ENCODE peak calls at places on chromosomes 16 and 17, in six cellular contexts. One of them, this sample, is unnamed.

GRCh38 chr17:3916013-3916696 is at the start of gene P2RX1:
- DNase-seq in endodermal cell: no peak
- DNase-seq in vagina: no peak
- DNase-seq in ovary: no peak
- DNase-seq in BJ: no peak
- DNase-seq in suprapubic skin: no peak
- DNase-seq in this sample: no peak

GRCh38 chr16:85137323-85138072 is 25.2 kb upstream of the CIBAR2 start:
- DNase-seq in endodermal cell: no peak
- DNase-seq in vagina: peak; percentile 93
- DNase-seq in ovary: peak; percentile 97
- DNase-seq in BJ: no peak
- DNase-seq in suprapubic skin: peak; percentile 96
- DNase-seq in this sample: peak; percentile 96

GRCh38 chr17:20033410-20033809 is 24.3 kb downstream of the SPECC1 start:
- DNase-seq in endodermal cell: no peak
- DNase-seq in vagina: no peak
- DNase-seq in ovary: no peak
- DNase-seq in BJ: no peak
- DNase-seq in suprapubic skin: no peak
- DNase-seq in this sample: no peak

GRCh38 chr16:55043499-55043898 is 112.8 kb downstream of the IRX5 start:
- DNase-seq in endodermal cell: peak; percentile 48
- DNase-seq in vagina: no peak
- DNase-seq in ovary: no peak
- DNase-seq in BJ: no peak
- DNase-seq in suprapubic skin: no peak
- DNase-seq in this sample: no peak

GRCh38 chr16:15509593-15510520 is 75.5 kb downstream of the BMERB1 start:
- DNase-seq in endodermal cell: peak; percentile 59
- DNase-seq in vagina: no peak
- DNase-seq in ovary: no peak
- DNase-seq in BJ: no peak
- DNase-seq in suprapubic skin: no peak
- DNase-seq in this sample: no peak

GRCh38 chr17:30573603-30574175 is 96.5 kb downstream of the GOSR1 start:
- DNase-seq in endodermal cell: peak; percentile 81
- DNase-seq in vagina: no peak
- DNase-seq in ovary: no peak
- DNase-seq in BJ: no peak
- DNase-seq in suprapubic skin: peak; percentile 44
- DNase-seq in this sample: no peak

GRCh38 chr16:27960619-27961295 is 102.8 kb downstream of the GSG1L start:
- DNase-seq in endodermal cell: no peak
- DNase-seq in vagina: no peak
- DNase-seq in ovary: no peak
- DNase-seq in BJ: no peak
- DNase-seq in suprapubic skin: peak; percentile 31
- DNase-seq in this sample: no peak

GRCh38 chr17:54968954-54969400 is 412 bp downstream of the STXBP4 start:
- DNase-seq in endodermal cell: no peak
- DNase-seq in vagina: no peak
- DNase-seq in ovary: no peak
- DNase-seq in BJ: no peak
- DNase-seq in suprapubic skin: no peak
- DNase-seq in this sample: no peak

GRCh38 chr16:85349413-85350145 is 237.3 kb upstream of the CIBAR2 start:
- DNase-seq in endodermal cell: no peak
- DNase-seq in vagina: no peak
- DNase-seq in ovary: no peak
- DNase-seq in BJ: no peak
- DNase-seq in suprapubic skin: no peak
- DNase-seq in this sample: no peak

GRCh38 chr16:57381791-57382534 is 9.7 kb downstream of the CX3CL1 start:
- DNase-seq in endodermal cell: no peak
- DNase-seq in vagina: no peak
- DNase-seq in ovary: no peak
- DNase-seq in BJ: no peak
- DNase-seq in suprapubic skin: no peak
- DNase-seq in this sample: no peak

GRCh38 chr16:62573466-62573865 is 537.2 kb upstream of the CDH8 start:
- DNase-seq in endodermal cell: no peak
- DNase-seq in vagina: no peak
- DNase-seq in ovary: no peak
- DNase-seq in BJ: no peak
- DNase-seq in suprapubic skin: no peak
- DNase-seq in this sample: no peak

GRCh38 chr17:30824002-30824355 is 513 bp downstream of the CRLF3 start:
- DNase-seq in endodermal cell: no peak
- DNase-seq in vagina: no peak
- DNase-seq in ovary: peak; percentile 28
- DNase-seq in BJ: no peak
- DNase-seq in suprapubic skin: no peak
- DNase-seq in this sample: peak; percentile 21

GRCh38 chr17:7882068-7882467 is 6.5 kb upstream of the CHD3 start:
- DNase-seq in endodermal cell: peak; percentile 37
- DNase-seq in vagina: peak; percentile 79
- DNase-seq in ovary: no peak
- DNase-seq in BJ: no peak
- DNase-seq in suprapubic skin: no peak
- DNase-seq in this sample: no peak

DNA sequence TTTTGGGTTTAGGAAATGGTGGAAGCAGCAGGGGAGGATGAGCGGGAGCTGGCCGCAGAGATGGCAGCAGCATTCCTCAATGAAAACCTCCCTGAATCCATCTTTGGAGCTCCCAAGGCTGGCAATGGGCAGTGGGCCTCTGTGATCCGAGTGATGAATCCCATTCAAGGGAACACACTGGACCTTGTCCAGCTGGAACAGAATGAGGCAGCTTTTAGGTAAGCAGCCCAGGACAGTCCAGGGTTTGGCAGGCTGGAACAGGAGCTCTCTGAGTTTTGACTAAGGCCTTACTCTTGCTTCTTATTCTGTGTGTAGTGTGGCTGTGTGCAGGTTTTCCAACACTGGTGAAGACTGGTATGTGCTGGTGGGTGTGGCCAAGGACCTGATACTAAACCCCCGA is 41.4 kb downstream of the SF3B3 start:
- DNase-seq in endodermal cell: no peak
- DNase-seq in vagina: no peak
- DNase-seq in ovary: no peak
- DNase-seq in BJ: no peak
- DNase-seq in suprapubic skin: no peak
- DNase-seq in this sample: no peak
- H3K36me3 ChIP-seq in endodermal cell: peaks cover 99% of the 10 kb centered on the region
- H3K36me3 ChIP-seq in vagina: peaks cover 100% of the 10 kb centered on the region
- H3K36me3 ChIP-seq in ovary: peaks cover 4% of the 10 kb centered on the region
- H3K36me3 ChIP-seq in BJ: peaks cover 50% of the 10 kb centered on the region
- H3K36me3 ChIP-seq in suprapubic skin: peaks cover 98% of the 10 kb centered on the region
- H3K36me3 ChIP-seq in this sample: peaks cover 27% of the 10 kb centered on the region

DNA sequence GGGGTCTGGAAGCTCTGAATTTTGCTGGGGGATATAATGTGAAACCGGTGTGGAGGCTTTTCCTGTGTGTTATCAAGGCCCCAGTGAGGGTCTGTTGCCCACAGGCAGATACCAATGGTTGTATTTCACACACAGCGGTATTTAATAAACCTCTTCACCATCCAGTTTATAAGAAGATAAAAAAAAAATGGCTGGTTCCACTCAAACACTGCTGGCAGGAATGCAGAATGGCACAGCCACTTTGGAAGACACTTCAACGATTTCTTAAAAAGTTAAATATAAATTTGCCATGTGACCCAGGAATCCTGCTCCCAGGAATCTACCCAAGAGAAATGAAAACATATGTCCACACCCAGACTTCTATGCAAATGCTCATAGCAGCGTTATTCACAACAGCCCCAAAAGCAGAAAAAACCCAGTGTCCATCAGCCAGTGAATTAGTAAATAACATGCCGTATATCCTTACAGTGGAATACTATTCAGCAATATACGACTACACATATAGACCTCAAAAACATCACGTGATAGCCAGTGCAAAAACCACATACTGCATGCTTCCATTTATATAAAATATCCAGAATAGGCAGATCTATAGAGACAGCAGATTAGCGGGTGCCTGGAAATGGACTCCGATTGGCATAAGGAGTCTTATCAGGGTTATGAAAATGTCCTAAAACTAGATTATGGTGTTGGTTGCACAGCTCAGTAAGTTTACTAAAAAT is 38.7 kb downstream of the XYLT1 start:
- DNase-seq in endodermal cell: no peak
- DNase-seq in vagina: no peak
- DNase-seq in ovary: no peak
- DNase-seq in BJ: no peak
- DNase-seq in suprapubic skin: no peak
- DNase-seq in this sample: no peak
- TF ChIP-seq CTCF in endodermal cell: peak; percentile 64
- TF ChIP-seq CTCF in vagina: no peak
- TF ChIP-seq CTCF in ovary: no peak
- TF ChIP-seq CTCF in BJ: peak; percentile 30
- TF ChIP-seq CTCF in suprapubic skin: no peak
- TF ChIP-seq CTCF in this sample: no peak

DNA sequence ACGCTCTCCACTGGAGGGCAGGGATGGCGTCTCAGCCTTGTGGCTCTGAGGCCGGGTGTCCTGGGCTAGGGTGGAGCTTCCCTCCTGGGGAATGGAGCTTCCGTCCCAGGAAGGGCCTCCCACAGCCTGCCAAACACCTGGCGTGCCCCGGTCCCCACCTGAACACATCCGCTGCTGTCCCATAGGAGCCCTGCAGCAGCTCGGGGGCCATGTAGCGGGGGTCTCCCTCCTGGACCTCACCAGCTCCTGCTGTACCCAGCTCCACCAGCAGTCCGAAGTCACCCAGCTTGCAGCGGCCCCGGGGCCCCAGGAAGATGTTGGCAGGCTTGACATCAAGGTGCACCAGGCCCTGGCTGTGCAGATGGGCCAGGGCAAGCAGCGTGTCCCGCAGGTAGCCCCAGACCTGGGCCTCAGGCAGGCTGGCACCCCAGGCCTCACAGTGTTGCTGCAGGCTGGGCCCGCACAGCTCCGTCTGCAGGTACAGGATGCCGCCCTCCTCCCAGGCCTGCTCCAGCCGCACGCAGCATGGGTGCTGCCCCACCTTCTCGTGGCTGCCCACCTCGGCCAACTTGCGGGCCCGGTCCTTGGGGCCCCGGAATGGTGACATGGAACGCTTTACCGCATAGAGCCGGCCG is 5.0 kb downstream of the PKMYT1 start:
- DNase-seq in endodermal cell: no peak
- DNase-seq in vagina: no peak
- DNase-seq in ovary: no peak
- DNase-seq in BJ: no peak
- DNase-seq in suprapubic skin: no peak
- DNase-seq in this sample: no peak
- H3K36me3 ChIP-seq in endodermal cell: peaks cover 29% of the 10 kb centered on the region
- H3K36me3 ChIP-seq in vagina: no peaks in the 10 kb centered on the region
- H3K36me3 ChIP-seq in ovary: no peaks in the 10 kb centered on the region
- H3K36me3 ChIP-seq in BJ: no peaks in the 10 kb centered on the region
- H3K36me3 ChIP-seq in suprapubic skin: no peaks in the 10 kb centered on the region
- H3K36me3 ChIP-seq in this sample: no peaks in the 10 kb centered on the region

GRCh38 chr16:74724820-74725549 is 24.3 kb upstream of the MLKL start:
- DNase-seq in endodermal cell: no peak
- DNase-seq in vagina: no peak
- DNase-seq in ovary: no peak
- DNase-seq in BJ: peak; percentile 9
- DNase-seq in suprapubic skin: no peak
- DNase-seq in this sample: no peak
- TF ChIP-seq CTCF in endodermal cell: peak; percentile 27
- TF ChIP-seq CTCF in vagina: no peak
- TF ChIP-seq CTCF in ovary: no peak
- TF ChIP-seq CTCF in BJ: peak; percentile 41
- TF ChIP-seq CTCF in suprapubic skin: no peak
- TF ChIP-seq CTCF in this sample: no peak

DNA sequence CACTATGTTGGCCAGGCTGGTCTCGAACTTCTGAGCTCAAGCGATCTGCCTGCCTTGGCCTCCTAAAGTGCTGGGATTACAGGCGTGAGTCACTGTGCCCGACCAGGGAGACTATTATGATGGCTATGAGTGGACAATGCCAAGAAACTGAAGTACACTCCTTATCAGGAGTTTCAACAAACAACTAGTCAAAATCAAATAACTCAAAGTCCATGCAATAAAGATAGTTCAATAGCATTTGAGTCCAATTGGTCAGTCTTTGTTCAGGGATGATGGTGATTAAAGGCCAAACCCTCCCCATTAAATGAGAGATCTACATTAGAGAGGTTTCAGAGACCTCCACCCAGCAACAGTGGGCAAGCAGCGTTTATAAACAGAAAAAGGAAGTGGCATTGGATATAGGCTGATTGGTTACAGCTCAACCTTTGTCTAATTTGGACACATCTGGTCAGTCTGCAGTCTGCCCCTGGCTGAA is 8.0 kb downstream of the CHST5 start:
- DNase-seq in endodermal cell: no peak
- DNase-seq in vagina: no peak
- DNase-seq in ovary: no peak
- DNase-seq in BJ: no peak
- DNase-seq in suprapubic skin: no peak
- DNase-seq in this sample: no peak
- H3K36me3 ChIP-seq in endodermal cell: no peaks in the 10 kb centered on the region
- H3K36me3 ChIP-seq in vagina: no peaks in the 10 kb centered on the region
- H3K36me3 ChIP-seq in ovary: no peaks in the 10 kb centered on the region
- H3K36me3 ChIP-seq in BJ: no peaks in the 10 kb centered on the region
- H3K36me3 ChIP-seq in suprapubic skin: no peaks in the 10 kb centered on the region
- H3K36me3 ChIP-seq in this sample: no peaks in the 10 kb centered on the region

DNA sequence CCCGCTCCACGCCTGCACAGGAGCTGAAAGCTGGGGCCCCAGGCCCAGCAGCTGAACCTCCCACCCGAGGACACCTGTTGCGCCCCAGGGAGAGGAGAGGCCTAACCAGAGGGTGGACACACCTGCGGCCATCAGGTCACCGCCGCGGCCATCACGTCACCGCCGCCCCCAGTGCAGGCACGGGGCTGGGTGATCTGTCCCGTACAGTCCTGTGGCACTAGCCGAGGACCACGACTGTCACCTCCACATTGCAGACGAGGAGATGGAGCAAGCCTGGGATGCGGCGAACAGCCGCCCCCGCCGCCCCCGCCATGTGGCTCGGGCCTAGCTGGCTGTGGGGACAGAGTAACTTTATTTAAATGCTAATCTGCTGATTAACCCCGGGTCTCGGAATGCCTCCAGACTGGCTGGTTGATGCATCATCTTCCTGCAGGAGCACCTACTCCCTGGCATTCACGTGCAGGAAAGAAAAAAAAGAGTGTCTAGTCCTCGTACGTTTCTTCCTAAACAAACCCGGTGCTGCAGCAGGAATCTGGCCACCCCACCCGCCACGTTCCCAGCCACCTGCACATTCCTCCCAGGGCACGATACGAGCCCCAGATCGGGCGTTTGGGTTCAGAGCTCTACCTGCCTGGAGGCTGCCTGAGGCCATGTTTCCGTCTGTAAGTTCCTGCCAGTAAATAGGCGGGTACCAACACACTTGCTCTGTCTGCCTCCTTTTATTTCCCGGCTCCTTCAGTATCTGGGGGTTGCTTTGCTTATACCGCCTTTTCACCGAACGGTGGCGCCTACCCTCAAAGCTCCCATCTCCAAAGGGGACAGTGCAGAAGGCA is 29.9 kb downstream of the PIEZO1 start:
- DNase-seq in endodermal cell: peak; percentile 85
- DNase-seq in vagina: no peak
- DNase-seq in ovary: no peak
- DNase-seq in BJ: no peak
- DNase-seq in suprapubic skin: no peak
- DNase-seq in this sample: no peak
- TF ChIP-seq CTCF in endodermal cell: peak; percentile 72
- TF ChIP-seq CTCF in vagina: no peak
- TF ChIP-seq CTCF in ovary: no peak
- TF ChIP-seq CTCF in BJ: peak; percentile 63
- TF ChIP-seq CTCF in suprapubic skin: no peak
- TF ChIP-seq CTCF in this sample: no peak

This sample was measured in heart right ventricle.